ENCODE peak calls at places on chromosomes 2 and 18, in four cellular contexts. L is HepG2, M is K562, B is GM12878. H is an unnamed sample.

GRCh38 chr18:79883461-79884295 is 67.8 kb downstream of the SLC66A2 start:
- DNase-seq in M (no peak), B (no peak), L (no peak), H (no peak)

GRCh38 chr18:49893036-49893435 is 79.7 kb upstream of the ACAA2 start:
- DNase-seq in M (no peak), L (peak), B (no peak), H (no peak)

GRCh38 chr2:28342081-28342967 is 50.3 kb upstream of the FOSL2 start:
- DNase-seq in M (peak), L (peak), B (no peak), H (no peak)

GRCh38 chr2:73983322-73984202 is 1.1 kb upstream of the TET3 start:
- DNase-seq in M (no peak), L (peak), B (no peak), H (peak)

GRCh38 chr2:240624950-240625621 is at the start of gene GPR35:
- DNase-seq in B (peak), L (no peak), M (peak), H (no peak)

GRCh38 chr2:236366406-236366805 is 102.2 kb upstream of the ASB18 start:
- DNase-seq in B (peak), L (no peak), M (no peak), H (no peak)

GRCh38 chr2:63882395-63883130 is 40.9 kb downstream of the UGP2 start:
- DNase-seq in B (no peak), M (no peak), L (no peak), H (no peak)

GRCh38 chr2:218448934-218449333 is 30.0 kb downstream of the VIL1 start:
- DNase-seq in B (no peak), L (peak), M (peak), H (no peak)

GRCh38 chr2:204538179-204539009 is 6.9 kb upstream of the PARD3B start:
- DNase-seq in B (no peak), M (no peak), L (no peak), H (peak)

GRCh38 chr18:25279556-25279955 is 72.4 kb downstream of the ZNF521 start:
- DNase-seq in M (no peak), B (no peak), L (no peak), H (no peak)

GRCh38 chr2:168518555-168519066 is 62.5 kb downstream of the CERS6 start:
- DNase-seq in L (no peak), B (no peak), M (no peak), H (peak)

GRCh38 chr18:50694147-50694546 is 125.7 kb downstream of the MRO start:
- DNase-seq in L (no peak), M (no peak), B (no peak), H (no peak)

GRCh38 chr2:97868986-97869721 is 126.6 kb downstream of the TMEM131 start:
- DNase-seq in L (peak), B (no peak), M (no peak), H (peak)

GRCh38 chr18:21439453-21439852 is 161.1 kb downstream of the ESCO1 start:
- DNase-seq in M (no peak), L (peak), B (no peak), H (no peak)

GRCh38 chr18:46939998-46940571 is 22.7 kb downstream of the KATNAL2 start:
- DNase-seq in B (no peak), M (no peak), L (no peak), H (no peak)

GRCh38 chr2:89767581-89768435 is 1076.3 kb downstream of the RPIA start:
- DNase-seq in L (no peak), M (no peak), B (no peak), H (peak)

GRCh38 chr2:83069724-83070123 is 1389.4 kb downstream of the SUCLG1 start:
- DNase-seq in L (no peak), B (no peak), M (no peak), H (no peak)

GRCh38 chr2:72367530-72368225 is 220.0 kb upstream of the CYP26B1 start:
- DNase-seq in M (no peak), B (no peak), L (peak), H (peak)

GRCh38 chr2:43129676-43130547 is 96.5 kb downstream of the ZFP36L2 start:
- DNase-seq in L (peak), M (no peak), B (no peak), H (no peak)

GRCh38 chr18:5058768-5059539 is 138.1 kb downstream of the AKAIN1 start:
- DNase-seq in L (no peak), M (no peak), B (peak), H (no peak)

GRCh38 chr18:2515408-2515807 is 55.9 kb downstream of the METTL4 start:
- DNase-seq in L (no peak), B (no peak), M (no peak), H (no peak)

GRCh38 chr2:198045227-198045626 is 240.8 kb downstream of the PLCL1 start:
- DNase-seq in B (no peak), M (no peak), L (no peak), H (no peak)

GRCh38 chr2:40028792-40029488 is 249.9 kb upstream of the THUMPD2 start:
- DNase-seq in L (no peak), M (no peak), B (peak), H (no peak)

GRCh38 chr2:207601774-207602173 is 23.4 kb downstream of the METTL21A start:
- DNase-seq in M (no peak), L (no peak), B (no peak), H (no peak)

GRCh38 chr2:1728821-1729220 is 15.5 kb downstream of the PXDN start:
- DNase-seq in B (no peak), L (no peak), M (no peak), H (peak)

GRCh38 chr18:76823574-76823973 is 1.2 kb downstream of the ZNF236 start:
- DNase-seq in B (no peak), L (no peak), M (peak), H (peak)

GRCh38 chr2:10384089-10384734 is 63.9 kb downstream of the ODC1 start:
- DNase-seq in M (no peak), B (no peak), L (no peak), H (no peak)

GRCh38 chr18:40962784-40963183 is 992.2 kb upstream of the PIK3C3 start:
- DNase-seq in B (no peak), M (no peak), L (no peak), H (no peak)

GRCh38 chr2:47002031-47002430 is 86.4 kb upstream of the MCFD2 start:
- DNase-seq in B (no peak), L (no peak), M (no peak), H (no peak)

GRCh38 chr2:23669413-23670244 is 257.3 kb downstream of the ATAD2B start:
- DNase-seq in M (no peak), L (peak), B (no peak), H (no peak)

GRCh38 chr2:218980800-218981389 is 4.1 kb downstream of the FEV start:
- DNase-seq in B (no peak), M (no peak), L (no peak), H (peak)

GRCh38 chr2:119136093-119136492 is 22.5 kb downstream of the C1QL2 start:
- DNase-seq in B (no peak), L (no peak), M (no peak), H (no peak)

GRCh38 chr18:456361-456821 is 44.1 kb downstream of the COLEC12 start:
- DNase-seq in M (no peak), B (no peak), L (no peak), H (no peak)
- TF ChIP-seq CREB1 in M (no peak), B (no peak), L (no peak), H (no peak)

GRCh38 chr18:59985289-59985688 is 85.5 kb downstream of the PMAIP1 start:
- DNase-seq in M (no peak), L (no peak), B (no peak), H (no peak)
- H2AFZ ChIP-seq in M (no peak), L (no peak), B (no peak), H (no peak)

GRCh38 chr18:58116815-58117214 is 72.8 kb downstream of the NEDD4L start:
- DNase-seq in L (no peak), M (no peak), B (no peak), H (no peak)
- TF ChIP-seq REST in L (no peak), M (no peak), B (no peak), H (no peak)

GRCh38 chr18:74832381-74832780 is 234.7 kb downstream of the ZNF407 start:
- DNase-seq in B (no peak), L (no peak), M (no peak), H (no peak)
- TF ChIP-seq CREB1 in B (no peak), L (no peak), M (no peak), H (no peak)

DNA sequence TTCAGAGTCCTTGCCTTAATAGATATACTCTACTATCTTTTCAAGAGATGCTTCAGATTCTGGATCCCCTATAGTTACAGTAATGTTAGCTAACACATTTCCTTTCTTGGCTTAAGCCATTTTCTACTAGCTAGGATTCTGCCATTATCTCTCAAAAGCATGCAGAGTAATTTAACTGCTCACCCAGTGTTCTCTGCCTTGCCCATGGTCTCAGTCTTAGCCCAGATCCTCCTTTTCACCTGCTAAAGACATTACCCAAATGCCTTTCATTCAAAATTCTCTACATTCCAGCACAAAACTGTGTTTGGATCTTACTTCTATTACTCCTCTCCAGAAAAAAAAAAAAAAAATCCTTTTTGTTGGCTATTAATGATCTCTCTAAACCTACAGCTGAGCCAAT is 474.2 kb upstream of the LRRTM1 start:
- DNase-seq in L (no peak), B (no peak), M (no peak), H (peak)
- H2AFZ ChIP-seq in L (no peak), B (no peak), M (no peak), H (no peak)

DNA sequence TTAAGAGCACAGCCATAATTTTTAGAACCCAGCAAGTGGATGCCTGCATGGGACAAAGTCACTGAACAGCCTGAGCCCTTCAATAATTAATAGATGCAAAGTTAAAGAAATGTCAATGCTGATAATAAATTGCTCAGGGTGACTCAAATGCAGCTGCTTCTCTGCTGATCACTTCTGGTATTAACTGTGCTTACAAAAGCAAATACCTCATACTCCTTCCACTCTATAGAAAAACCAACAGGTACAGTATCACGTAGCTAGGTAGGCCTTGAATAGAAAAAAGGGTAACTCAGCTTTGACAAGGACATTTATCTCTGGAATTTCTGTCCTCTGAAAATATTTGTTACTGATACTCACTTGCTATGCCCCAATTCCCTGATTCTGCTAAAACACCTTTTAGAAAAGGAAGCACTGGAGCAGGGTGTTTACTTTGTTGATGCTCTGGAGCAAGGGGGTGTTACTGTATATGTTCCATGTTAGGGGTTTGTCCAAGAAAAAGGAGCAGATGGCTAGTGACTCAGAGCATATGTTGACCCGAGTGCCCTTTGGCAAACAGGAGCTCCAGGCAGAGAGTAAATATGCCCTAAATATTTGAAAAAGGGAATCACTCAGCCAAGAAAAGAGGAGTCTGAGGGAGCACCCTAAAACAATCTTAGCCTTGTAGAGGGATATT is 59.1 kb upstream of the RTN4 start:
- DNase-seq in M (no peak), L (peak), B (no peak), H (no peak)
- TF ChIP-seq REST in M (no peak), L (no peak), B (no peak), H (no peak)